ENCODE peak calls at places on chromosomes 6 and 20, in seven cellular contexts. One of them, this sample, is unnamed.
A peak's percentile ranks its signal among the peaks of the same experiment; 100 is the strongest.

GRCh38 chr6:85461806-85462185 is 11.9 kb downstream of the NT5E start:
- DNase-seq in breast epithelium: no peak
- DNase-seq in HCT116: no peak
- DNase-seq in HepG2: no peak
- DNase-seq in transverse colon: no peak
- DNase-seq in H1: no peak
- DNase-seq in prostate gland: no peak
- DNase-seq in this sample: no peak

GRCh38 chr20:25017257-25017803 is 24.8 kb upstream of the APMAP start:
- DNase-seq in HepG2: peak; percentile 64
- DNase-seq in transverse colon: peak; percentile 74
- DNase-seq in HCT116: no peak
- DNase-seq in breast epithelium: peak; percentile 94
- DNase-seq in H1: no peak
- DNase-seq in prostate gland: peak; percentile 98
- DNase-seq in this sample: no peak

GRCh38 chr6:138692978-138693909 is 80.3 kb upstream of the CCDC28A start:
- DNase-seq in breast epithelium: peak; percentile 48
- DNase-seq in prostate gland: peak; percentile 58
- DNase-seq in HCT116: peak; percentile 48
- DNase-seq in HepG2: peak; percentile 54
- DNase-seq in H1: peak; percentile 62
- DNase-seq in transverse colon: peak; percentile 84
- DNase-seq in this sample: no peak

GRCh38 chr20:18717062-18717461 is 96.5 kb upstream of the SCP2D1 start:
- DNase-seq in transverse colon: no peak
- DNase-seq in prostate gland: no peak
- DNase-seq in HCT116: no peak
- DNase-seq in HepG2: no peak
- DNase-seq in breast epithelium: no peak
- DNase-seq in H1: no peak
- DNase-seq in this sample: no peak

GRCh38 chr6:2818593-2818992 is 23.1 kb downstream of the SERPINB1 start:
- DNase-seq in HepG2: no peak
- DNase-seq in transverse colon: peak; percentile 42
- DNase-seq in HCT116: no peak
- DNase-seq in breast epithelium: no peak
- DNase-seq in prostate gland: no peak
- DNase-seq in H1: no peak
- DNase-seq in this sample: peak; percentile 24

GRCh38 chr6:116954938-116955337 is 77.9 kb downstream of the RFX6 start:
- DNase-seq in HepG2: peak; percentile 85
- DNase-seq in H1: no peak
- DNase-seq in HCT116: no peak
- DNase-seq in transverse colon: peak; percentile 26
- DNase-seq in breast epithelium: no peak
- DNase-seq in prostate gland: no peak
- DNase-seq in this sample: no peak

GRCh38 chr6:42193491-42193894 is 1.3 kb downstream of the GUCA1B start:
- DNase-seq in HCT116: no peak
- DNase-seq in transverse colon: no peak
- DNase-seq in H1: no peak
- DNase-seq in prostate gland: no peak
- DNase-seq in HepG2: no peak
- DNase-seq in breast epithelium: no peak
- DNase-seq in this sample: no peak

GRCh38 chr20:40192083-40192482 is 497.0 kb downstream of the MAFB start:
- DNase-seq in breast epithelium: no peak
- DNase-seq in HCT116: no peak
- DNase-seq in prostate gland: no peak
- DNase-seq in H1: no peak
- DNase-seq in HepG2: no peak
- DNase-seq in transverse colon: no peak
- DNase-seq in this sample: no peak

GRCh38 chr20:44938637-44939036 is 21.6 kb downstream of the TOMM34 start:
- DNase-seq in transverse colon: no peak
- DNase-seq in H1: no peak
- DNase-seq in breast epithelium: no peak
- DNase-seq in HCT116: no peak
- DNase-seq in prostate gland: no peak
- DNase-seq in HepG2: no peak
- DNase-seq in this sample: no peak

GRCh38 chr6:142275146-142276006 is 26.4 kb upstream of the ADGRG6 start:
- DNase-seq in prostate gland: no peak
- DNase-seq in breast epithelium: no peak
- DNase-seq in HCT116: no peak
- DNase-seq in H1: no peak
- DNase-seq in transverse colon: no peak
- DNase-seq in HepG2: no peak
- DNase-seq in this sample: no peak

DNA sequence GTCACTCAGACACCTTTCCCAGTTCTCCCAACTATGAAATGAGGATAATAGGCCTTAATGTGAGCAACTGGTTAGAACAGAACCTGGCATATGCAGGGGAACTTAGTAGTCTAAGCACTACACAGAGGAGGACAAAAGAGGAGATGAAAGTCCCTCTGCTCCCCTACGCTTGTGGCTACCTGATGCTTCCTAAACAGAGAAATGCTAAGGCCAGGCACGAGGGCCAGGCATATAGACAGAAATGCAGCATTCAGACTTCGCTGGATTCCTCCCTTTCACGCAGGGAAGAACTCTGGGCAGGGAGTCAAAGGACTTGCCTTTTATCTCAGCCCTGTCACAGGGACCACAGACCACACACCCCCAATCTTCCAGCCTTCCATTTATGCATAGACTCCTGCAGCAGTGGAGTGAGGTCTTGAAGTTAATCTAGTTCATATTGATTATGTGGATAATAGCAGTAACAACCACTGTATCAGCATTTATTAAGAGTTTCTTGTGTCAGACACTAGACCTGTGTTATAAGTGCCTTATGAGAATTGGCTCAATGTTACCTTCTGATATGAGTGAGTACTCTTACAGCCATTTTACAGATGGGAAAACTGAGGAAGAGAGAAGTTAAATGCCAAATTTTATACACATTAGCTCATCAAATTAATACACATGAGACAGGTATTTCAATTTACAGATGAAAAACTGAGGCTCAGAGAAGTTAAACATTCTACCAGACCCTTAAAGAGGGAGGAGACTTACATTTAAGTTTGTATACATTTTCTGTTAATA is 27.0 kb upstream of the TRAF3IP2 start:
- DNase-seq in H1: no peak
- DNase-seq in HepG2: no peak
- DNase-seq in breast epithelium: no peak
- DNase-seq in prostate gland: no peak
- DNase-seq in HCT116: no peak
- DNase-seq in transverse colon: no peak
- DNase-seq in this sample: no peak
- H3K4me3 ChIP-seq in H1: no peak overlapping the region
- H3K4me3 ChIP-seq in HepG2: no peak overlapping the region
- H3K4me3 ChIP-seq in breast epithelium: no peak overlapping the region
- H3K4me3 ChIP-seq in prostate gland: no peak overlapping the region
- H3K4me3 ChIP-seq in HCT116: no peak overlapping the region
- H3K4me3 ChIP-seq in transverse colon: no peak overlapping the region
- H3K4me3 ChIP-seq in this sample: no peak overlapping the region

DNA sequence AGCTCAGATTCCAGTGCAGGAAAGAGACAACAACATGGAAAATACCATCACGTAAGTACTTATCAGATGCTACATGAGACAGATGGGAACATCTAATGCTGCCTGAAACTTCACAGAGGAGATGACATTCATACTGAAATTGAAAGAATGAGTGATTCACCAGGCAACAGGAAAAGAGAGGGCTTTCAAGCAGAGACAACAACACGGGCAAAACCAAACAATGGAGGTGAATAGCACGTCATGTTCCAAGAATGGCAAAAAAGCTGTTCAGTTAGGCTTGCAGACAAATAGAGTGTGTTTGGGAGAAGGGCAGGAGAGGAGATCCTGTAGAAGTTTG is 39.3 kb downstream of the GTF2H5 start:
- DNase-seq in H1: no peak
- DNase-seq in transverse colon: no peak
- DNase-seq in HepG2: peak; percentile 80
- DNase-seq in prostate gland: no peak
- DNase-seq in HCT116: no peak
- DNase-seq in breast epithelium: no peak
- DNase-seq in this sample: no peak
- TF ChIP-seq POLR2AphosphoS5 in H1: no peak
- TF ChIP-seq POLR2AphosphoS5 in transverse colon: no peak
- TF ChIP-seq POLR2AphosphoS5 in HepG2: no peak
- TF ChIP-seq POLR2AphosphoS5 in prostate gland: no peak
- TF ChIP-seq POLR2AphosphoS5 in HCT116: no peak
- TF ChIP-seq POLR2AphosphoS5 in breast epithelium: no peak
- TF ChIP-seq POLR2AphosphoS5 in this sample: no peak

DNA sequence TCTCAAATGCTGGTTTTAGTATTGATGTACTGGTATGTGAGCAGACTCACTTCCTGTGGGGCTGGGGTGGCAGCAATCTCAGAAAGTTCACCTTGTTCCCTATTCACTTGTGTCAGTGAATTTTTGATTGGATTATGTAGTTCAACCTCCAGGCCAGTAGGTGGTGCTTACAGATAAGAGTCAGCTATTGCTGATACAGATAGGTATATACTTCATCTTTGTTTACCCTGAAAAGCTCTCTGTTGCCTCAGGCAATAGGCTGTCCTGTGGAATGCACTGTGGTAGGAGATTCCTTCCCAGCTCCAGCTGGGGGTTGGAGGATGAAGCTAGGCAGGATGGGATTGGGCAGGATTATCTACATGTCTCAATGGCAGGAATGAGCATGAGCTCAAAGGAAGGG is 851.2 kb upstream of the EYS start:
- DNase-seq in HepG2: peak; percentile 7
- DNase-seq in HCT116: no peak
- DNase-seq in prostate gland: no peak
- DNase-seq in breast epithelium: no peak
- DNase-seq in transverse colon: no peak
- DNase-seq in H1: no peak
- DNase-seq in this sample: no peak
- H3K4me3 ChIP-seq in HepG2: no peak overlapping the region
- H3K4me3 ChIP-seq in HCT116: no peak overlapping the region
- H3K4me3 ChIP-seq in prostate gland: no peak overlapping the region
- H3K4me3 ChIP-seq in breast epithelium: no peak overlapping the region
- H3K4me3 ChIP-seq in transverse colon: no peak overlapping the region
- H3K4me3 ChIP-seq in H1: no peak overlapping the region
- H3K4me3 ChIP-seq in this sample: no peak overlapping the region

GRCh38 chr6:146775227-146775626 is 176.5 kb downstream of the ADGB start:
- DNase-seq in HCT116: no peak
- DNase-seq in transverse colon: no peak
- DNase-seq in prostate gland: no peak
- DNase-seq in breast epithelium: no peak
- DNase-seq in HepG2: no peak
- DNase-seq in H1: no peak
- DNase-seq in this sample: no peak
- TF ChIP-seq POLR2AphosphoS5 in HCT116: no peak
- TF ChIP-seq POLR2AphosphoS5 in transverse colon: no peak
- TF ChIP-seq POLR2AphosphoS5 in prostate gland: no peak
- TF ChIP-seq POLR2AphosphoS5 in breast epithelium: no peak
- TF ChIP-seq POLR2AphosphoS5 in HepG2: no peak
- TF ChIP-seq POLR2AphosphoS5 in H1: no peak
- TF ChIP-seq POLR2AphosphoS5 in this sample: no peak

GRCh38 chr6:33988121-33989015 is 157.5 kb downstream of the GRM4 start:
- DNase-seq in H1: no peak
- DNase-seq in HepG2: peak; percentile 96
- DNase-seq in transverse colon: peak; percentile 55
- DNase-seq in HCT116: no peak
- DNase-seq in prostate gland: peak; percentile 65
- DNase-seq in breast epithelium: no peak
- DNase-seq in this sample: no peak
- H3K4me3 ChIP-seq in H1: no peak overlapping the region
- H3K4me3 ChIP-seq in HepG2: no peak overlapping the region
- H3K4me3 ChIP-seq in transverse colon: no peak overlapping the region
- H3K4me3 ChIP-seq in HCT116: no peak overlapping the region
- H3K4me3 ChIP-seq in prostate gland: no peak overlapping the region
- H3K4me3 ChIP-seq in breast epithelium: no peak overlapping the region
- H3K4me3 ChIP-seq in this sample: no peak overlapping the region

DNA sequence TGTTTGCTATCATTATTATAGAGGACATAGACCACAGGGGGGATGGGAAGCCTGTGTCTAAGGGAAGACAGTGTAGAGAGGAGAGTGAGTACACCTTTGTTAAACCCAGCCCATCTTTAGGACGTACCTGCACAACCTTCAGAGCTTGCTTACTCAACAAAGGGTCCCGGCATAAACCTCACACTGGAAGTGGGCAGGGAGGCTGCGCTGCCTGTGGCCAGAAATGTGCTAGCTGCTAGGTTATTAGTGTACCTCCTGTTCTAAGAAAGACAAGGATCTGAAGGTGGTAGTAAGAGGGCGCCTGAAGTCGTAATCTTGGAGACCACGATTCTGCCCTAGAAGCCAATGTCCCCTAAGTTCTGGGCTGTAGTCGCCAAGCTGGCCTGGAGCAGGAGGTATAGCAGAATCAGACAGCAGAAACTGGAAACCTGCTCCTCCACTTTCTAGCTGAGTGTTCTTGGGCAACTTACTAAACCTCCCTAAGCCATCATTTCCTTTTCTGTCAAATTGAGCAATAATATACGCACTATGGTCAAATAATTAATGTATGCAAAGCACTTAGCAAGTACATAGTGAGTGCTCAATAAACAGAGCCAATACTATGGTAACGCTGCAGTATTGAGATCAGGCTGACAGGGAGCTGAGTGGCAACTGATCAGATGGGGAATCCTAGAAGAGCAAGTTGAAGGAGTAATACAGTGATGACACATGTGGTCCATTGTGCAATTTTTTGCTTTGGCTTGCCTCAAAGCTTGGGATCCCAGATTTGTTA is 16.8 kb upstream of the AKIRIN2 start:
- DNase-seq in HepG2: no peak
- DNase-seq in transverse colon: peak; percentile 35
- DNase-seq in prostate gland: no peak
- DNase-seq in HCT116: no peak
- DNase-seq in breast epithelium: no peak
- DNase-seq in H1: no peak
- DNase-seq in this sample: no peak
- TF ChIP-seq POLR2AphosphoS5 in HepG2: no peak
- TF ChIP-seq POLR2AphosphoS5 in transverse colon: no peak
- TF ChIP-seq POLR2AphosphoS5 in prostate gland: no peak
- TF ChIP-seq POLR2AphosphoS5 in HCT116: no peak
- TF ChIP-seq POLR2AphosphoS5 in breast epithelium: no peak
- TF ChIP-seq POLR2AphosphoS5 in H1: no peak
- TF ChIP-seq POLR2AphosphoS5 in this sample: no peak